ENCODE peak calls at places on chromosomes 12 and 14, in six cellular contexts. One of them, this sample, is unnamed.

GRCh38 chr14:85558505-85558904 is 28.6 kb downstream of the FLRT2 start:
- DNase-seq in stimulated activated CD4-positive, alpha-beta T cell treated with anti-CD3 and anti-CD28 coated beads, Interleukin-12 subunit alpha, Interleukin-12 subunit beta, amount 100 ng/mL, for 4 hours: no peak
- DNase-seq in head of caudate nucleus: no peak
- DNase-seq in stromal cell of bone marrow: no peak
- DNase-seq in CD14-positive monocyte: no peak
- DNase-seq in GM03348: no peak
- DNase-seq in this sample: no peak

GRCh38 chr12:65741662-65742480 is 82.4 kb upstream of the HMGA2 start:
- DNase-seq in head of caudate nucleus: peak
- DNase-seq in GM03348: peak
- DNase-seq in CD14-positive monocyte: no peak
- DNase-seq in stimulated activated CD4-positive, alpha-beta T cell treated with anti-CD3 and anti-CD28 coated beads, Interleukin-12 subunit alpha, Interleukin-12 subunit beta, amount 100 ng/mL, for 4 hours: no peak
- DNase-seq in stromal cell of bone marrow: peak
- DNase-seq in this sample: peak

GRCh38 chr12:50636505-50636904 is 127.4 kb upstream of the ATF1 start:
- DNase-seq in stimulated activated CD4-positive, alpha-beta T cell treated with anti-CD3 and anti-CD28 coated beads, Interleukin-12 subunit alpha, Interleukin-12 subunit beta, amount 100 ng/mL, for 4 hours: no peak
- DNase-seq in CD14-positive monocyte: no peak
- DNase-seq in GM03348: no peak
- DNase-seq in stromal cell of bone marrow: no peak
- DNase-seq in head of caudate nucleus: no peak
- DNase-seq in this sample: no peak

GRCh38 chr14:34301107-34301734 is 160.8 kb downstream of the SPTSSA start:
- DNase-seq in stromal cell of bone marrow: peak
- DNase-seq in GM03348: peak
- DNase-seq in stimulated activated CD4-positive, alpha-beta T cell treated with anti-CD3 and anti-CD28 coated beads, Interleukin-12 subunit alpha, Interleukin-12 subunit beta, amount 100 ng/mL, for 4 hours: no peak
- DNase-seq in head of caudate nucleus: no peak
- DNase-seq in CD14-positive monocyte: no peak
- DNase-seq in this sample: peak

GRCh38 chr12:109994262-109995175 is 1.6 kb downstream of the GIT2 start:
- DNase-seq in CD14-positive monocyte: no peak
- DNase-seq in stimulated activated CD4-positive, alpha-beta T cell treated with anti-CD3 and anti-CD28 coated beads, Interleukin-12 subunit alpha, Interleukin-12 subunit beta, amount 100 ng/mL, for 4 hours: no peak
- DNase-seq in stromal cell of bone marrow: no peak
- DNase-seq in GM03348: no peak
- DNase-seq in head of caudate nucleus: no peak
- DNase-seq in this sample: no peak

GRCh38 chr14:72745546-72745945 is 148.4 kb downstream of the DPF3 start:
- DNase-seq in head of caudate nucleus: no peak
- DNase-seq in stimulated activated CD4-positive, alpha-beta T cell treated with anti-CD3 and anti-CD28 coated beads, Interleukin-12 subunit alpha, Interleukin-12 subunit beta, amount 100 ng/mL, for 4 hours: no peak
- DNase-seq in stromal cell of bone marrow: peak
- DNase-seq in CD14-positive monocyte: no peak
- DNase-seq in GM03348: peak
- DNase-seq in this sample: no peak

GRCh38 chr14:31256534-31257243 is 49.1 kb upstream of the HECTD1 start:
- DNase-seq in head of caudate nucleus: no peak
- DNase-seq in CD14-positive monocyte: no peak
- DNase-seq in GM03348: no peak
- DNase-seq in stimulated activated CD4-positive, alpha-beta T cell treated with anti-CD3 and anti-CD28 coated beads, Interleukin-12 subunit alpha, Interleukin-12 subunit beta, amount 100 ng/mL, for 4 hours: no peak
- DNase-seq in stromal cell of bone marrow: no peak
- DNase-seq in this sample: no peak

GRCh38 chr12:94571556-94571955 is 78.8 kb downstream of the TMCC3 start:
- DNase-seq in stimulated activated CD4-positive, alpha-beta T cell treated with anti-CD3 and anti-CD28 coated beads, Interleukin-12 subunit alpha, Interleukin-12 subunit beta, amount 100 ng/mL, for 4 hours: no peak
- DNase-seq in GM03348: no peak
- DNase-seq in CD14-positive monocyte: no peak
- DNase-seq in stromal cell of bone marrow: no peak
- DNase-seq in head of caudate nucleus: no peak
- DNase-seq in this sample: no peak

GRCh38 chr14:54362089-54362504 is 34.7 kb upstream of the CDKN3 start:
- DNase-seq in stromal cell of bone marrow: no peak
- DNase-seq in head of caudate nucleus: no peak
- DNase-seq in stimulated activated CD4-positive, alpha-beta T cell treated with anti-CD3 and anti-CD28 coated beads, Interleukin-12 subunit alpha, Interleukin-12 subunit beta, amount 100 ng/mL, for 4 hours: no peak
- DNase-seq in GM03348: no peak
- DNase-seq in CD14-positive monocyte: no peak
- DNase-seq in this sample: no peak

GRCh38 chr14:60700598-60700997 is 23.6 kb downstream of the SIX4 start:
- DNase-seq in GM03348: no peak
- DNase-seq in stimulated activated CD4-positive, alpha-beta T cell treated with anti-CD3 and anti-CD28 coated beads, Interleukin-12 subunit alpha, Interleukin-12 subunit beta, amount 100 ng/mL, for 4 hours: no peak
- DNase-seq in stromal cell of bone marrow: no peak
- DNase-seq in head of caudate nucleus: no peak
- DNase-seq in CD14-positive monocyte: no peak
- DNase-seq in this sample: no peak

GRCh38 chr12:123151679-123152454 is 977 bp upstream of the PITPNM2 start:
- DNase-seq in CD14-positive monocyte: no peak
- DNase-seq in GM03348: no peak
- DNase-seq in stimulated activated CD4-positive, alpha-beta T cell treated with anti-CD3 and anti-CD28 coated beads, Interleukin-12 subunit alpha, Interleukin-12 subunit beta, amount 100 ng/mL, for 4 hours: no peak
- DNase-seq in head of caudate nucleus: no peak
- DNase-seq in stromal cell of bone marrow: no peak
- DNase-seq in this sample: no peak

GRCh38 chr12:90953956-90954421 is 987 bp downstream of the CCER1 start:
- DNase-seq in stimulated activated CD4-positive, alpha-beta T cell treated with anti-CD3 and anti-CD28 coated beads, Interleukin-12 subunit alpha, Interleukin-12 subunit beta, amount 100 ng/mL, for 4 hours: peak
- DNase-seq in stromal cell of bone marrow: no peak
- DNase-seq in GM03348: no peak
- DNase-seq in CD14-positive monocyte: no peak
- DNase-seq in head of caudate nucleus: no peak
- DNase-seq in this sample: no peak

GRCh38 chr14:68079941-68080697 is 260.5 kb downstream of the RAD51B start:
- DNase-seq in stimulated activated CD4-positive, alpha-beta T cell treated with anti-CD3 and anti-CD28 coated beads, Interleukin-12 subunit alpha, Interleukin-12 subunit beta, amount 100 ng/mL, for 4 hours: no peak
- DNase-seq in head of caudate nucleus: no peak
- DNase-seq in stromal cell of bone marrow: no peak
- DNase-seq in GM03348: no peak
- DNase-seq in CD14-positive monocyte: no peak
- DNase-seq in this sample: no peak

GRCh38 chr12:123488539-123489230 is 30.7 kb downstream of the SNRNP35 start:
- DNase-seq in stromal cell of bone marrow: no peak
- DNase-seq in head of caudate nucleus: no peak
- DNase-seq in stimulated activated CD4-positive, alpha-beta T cell treated with anti-CD3 and anti-CD28 coated beads, Interleukin-12 subunit alpha, Interleukin-12 subunit beta, amount 100 ng/mL, for 4 hours: no peak
- DNase-seq in CD14-positive monocyte: no peak
- DNase-seq in GM03348: no peak
- DNase-seq in this sample: no peak

GRCh38 chr12:91890742-91891141 is 254.9 kb downstream of the BTG1 start:
- DNase-seq in stimulated activated CD4-positive, alpha-beta T cell treated with anti-CD3 and anti-CD28 coated beads, Interleukin-12 subunit alpha, Interleukin-12 subunit beta, amount 100 ng/mL, for 4 hours: no peak
- DNase-seq in head of caudate nucleus: no peak
- DNase-seq in CD14-positive monocyte: no peak
- DNase-seq in GM03348: no peak
- DNase-seq in stromal cell of bone marrow: no peak
- DNase-seq in this sample: no peak

GRCh38 chr14:55398679-55399078 is 13.0 kb downstream of the ATG14 start:
- DNase-seq in CD14-positive monocyte: no peak
- DNase-seq in head of caudate nucleus: no peak
- DNase-seq in stimulated activated CD4-positive, alpha-beta T cell treated with anti-CD3 and anti-CD28 coated beads, Interleukin-12 subunit alpha, Interleukin-12 subunit beta, amount 100 ng/mL, for 4 hours: no peak
- DNase-seq in GM03348: peak
- DNase-seq in stromal cell of bone marrow: peak
- DNase-seq in this sample: no peak

GRCh38 chr14:59939828-59940227 is 19.9 kb downstream of the LRRC9 start:
- DNase-seq in head of caudate nucleus: no peak
- DNase-seq in GM03348: no peak
- DNase-seq in stromal cell of bone marrow: no peak
- DNase-seq in stimulated activated CD4-positive, alpha-beta T cell treated with anti-CD3 and anti-CD28 coated beads, Interleukin-12 subunit alpha, Interleukin-12 subunit beta, amount 100 ng/mL, for 4 hours: no peak
- DNase-seq in CD14-positive monocyte: no peak
- DNase-seq in this sample: no peak

GRCh38 chr14:92846162-92846897 is 52.2 kb downstream of the GOLGA5 start:
- DNase-seq in stimulated activated CD4-positive, alpha-beta T cell treated with anti-CD3 and anti-CD28 coated beads, Interleukin-12 subunit alpha, Interleukin-12 subunit beta, amount 100 ng/mL, for 4 hours: no peak
- DNase-seq in head of caudate nucleus: no peak
- DNase-seq in CD14-positive monocyte: peak
- DNase-seq in stromal cell of bone marrow: peak
- DNase-seq in GM03348: peak
- DNase-seq in this sample: no peak

GRCh38 chr14:37865719-37866549 is 270.5 kb downstream of the TTC6 start:
- DNase-seq in CD14-positive monocyte: no peak
- DNase-seq in stimulated activated CD4-positive, alpha-beta T cell treated with anti-CD3 and anti-CD28 coated beads, Interleukin-12 subunit alpha, Interleukin-12 subunit beta, amount 100 ng/mL, for 4 hours: no peak
- DNase-seq in head of caudate nucleus: no peak
- DNase-seq in stromal cell of bone marrow: no peak
- DNase-seq in GM03348: no peak
- DNase-seq in this sample: no peak

GRCh38 chr12:95951515-95951914 is 8.4 kb downstream of the AMDHD1 start:
- DNase-seq in GM03348: no peak
- DNase-seq in stimulated activated CD4-positive, alpha-beta T cell treated with anti-CD3 and anti-CD28 coated beads, Interleukin-12 subunit alpha, Interleukin-12 subunit beta, amount 100 ng/mL, for 4 hours: no peak
- DNase-seq in stromal cell of bone marrow: no peak
- DNase-seq in head of caudate nucleus: no peak
- DNase-seq in CD14-positive monocyte: no peak
- DNase-seq in this sample: no peak

GRCh38 chr12:68180792-68181744 is 21.5 kb upstream of the IFNG start:
- DNase-seq in stimulated activated CD4-positive, alpha-beta T cell treated with anti-CD3 and anti-CD28 coated beads, Interleukin-12 subunit alpha, Interleukin-12 subunit beta, amount 100 ng/mL, for 4 hours: no peak
- DNase-seq in head of caudate nucleus: no peak
- DNase-seq in stromal cell of bone marrow: peak
- DNase-seq in GM03348: no peak
- DNase-seq in CD14-positive monocyte: no peak
- DNase-seq in this sample: no peak

GRCh38 chr14:20657216-20658211 is 16.0 kb upstream of the OR6S1 start:
- DNase-seq in GM03348: no peak
- DNase-seq in CD14-positive monocyte: no peak
- DNase-seq in stromal cell of bone marrow: no peak
- DNase-seq in stimulated activated CD4-positive, alpha-beta T cell treated with anti-CD3 and anti-CD28 coated beads, Interleukin-12 subunit alpha, Interleukin-12 subunit beta, amount 100 ng/mL, for 4 hours: no peak
- DNase-seq in head of caudate nucleus: no peak
- DNase-seq in this sample: no peak

GRCh38 chr14:69901113-69901951 is 22.1 kb downstream of the SMOC1 start:
- DNase-seq in GM03348: no peak
- DNase-seq in CD14-positive monocyte: no peak
- DNase-seq in stromal cell of bone marrow: peak
- DNase-seq in stimulated activated CD4-positive, alpha-beta T cell treated with anti-CD3 and anti-CD28 coated beads, Interleukin-12 subunit alpha, Interleukin-12 subunit beta, amount 100 ng/mL, for 4 hours: no peak
- DNase-seq in head of caudate nucleus: no peak
- DNase-seq in this sample: no peak

This sample was measured in nucleus accumbens.